ENCODE peak calls at places on chromosome 16, in four cellular contexts. C, W, J and M are unnamed samples.

GRCh38 chr16:56657555-56658430 is at the start of gene MT1F:
- DNase-seq in J (peak; percentile 51), W (peak; percentile 96), C (peak; percentile 89), M (peak; percentile 99)

GRCh38 chr16:75288596-75289120 is 37.2 kb upstream of the BCAR1 start:
- DNase-seq in C (peak; percentile 40), W (no peak), J (peak; percentile 56), M (peak; percentile 57)

GRCh38 chr16:55912022-55912421 is 36.8 kb upstream of the CES5A start:
- DNase-seq in C (no peak), W (no peak), J (no peak), M (no peak)

GRCh38 chr16:75764154-75764768 is 38.0 kb upstream of the CPHXL start:
- DNase-seq in C (no peak), J (peak; percentile 73), W (peak; percentile 47), M (peak; percentile 68)

GRCh38 chr16:71628810-71629209 is 2.8 kb downstream of the MARVELD3 start:
- DNase-seq in W (no peak), C (no peak), J (no peak), M (peak; percentile 77)

GRCh38 chr16:81483064-81483969 is 38.7 kb downstream of the CMIP start:
- DNase-seq in W (no peak), C (no peak), J (no peak), M (no peak)

GRCh38 chr16:75570351-75571104 is 4.3 kb downstream of the GABARAPL2 start:
- DNase-seq in W (no peak), J (no peak), C (no peak), M (no peak)

GRCh38 chr16:81861915-81862314 is 82.8 kb downstream of the PLCG2 start:
- DNase-seq in J (no peak), C (no peak), W (no peak), M (no peak)

GRCh38 chr16:54936979-54937672 is 6.5 kb downstream of the IRX5 start:
- DNase-seq in J (no peak), C (no peak), W (peak; percentile 84), M (no peak)

GRCh38 chr16:12059216-12059769 is 82.8 kb downstream of the SNX29 start:
- DNase-seq in C (peak; percentile 50), J (no peak), W (no peak), M (peak; percentile 76)

GRCh38 chr16:50442221-50442620 is 73.4 kb upstream of the BRD7 start:
- DNase-seq in J (no peak), C (no peak), W (no peak), M (no peak)

GRCh38 chr16:77408607-77409006 is 26.2 kb downstream of the ADAMTS18 start:
- DNase-seq in W (no peak), C (no peak), J (no peak), M (no peak)

GRCh38 chr16:56600398-56600999 is 7.9 kb upstream of the MT2A start:
- DNase-seq in C (no peak), W (peak; percentile 47), J (peak; percentile 36), M (peak; percentile 39)

GRCh38 chr16:81329947-81330346 is 15.2 kb downstream of the GAN start:
- DNase-seq in W (no peak), J (no peak), C (no peak), M (no peak)

GRCh38 chr16:61042736-61043135 is 993.5 kb downstream of the CDH8 start:
- DNase-seq in W (no peak), C (no peak), J (no peak), M (no peak)

GRCh38 chr16:19549688-19550087 is 5.8 kb upstream of the VPS35L start:
- DNase-seq in C (no peak), J (no peak), W (no peak), M (no peak)

GRCh38 chr16:62903961-62904502 is 867.8 kb upstream of the CDH8 start:
- DNase-seq in J (no peak), C (no peak), W (no peak), M (no peak)

GRCh38 chr16:30052671-30053372 is 12.7 kb upstream of the ALDOA start:
- DNase-seq in C (peak; percentile 98), W (peak; percentile 86), J (peak; percentile 84), M (peak; percentile 89)

GRCh38 chr16:30054451-30054850 is 11.1 kb upstream of the ALDOA start:
- DNase-seq in J (no peak), W (no peak), C (no peak), M (no peak)

GRCh38 chr16:30049871-30050270 is 15.7 kb upstream of the ALDOA start:
- DNase-seq in W (no peak), J (no peak), C (no peak), M (no peak)

GRCh38 chr16:30053376-30054015 is 12.1 kb upstream of the ALDOA start:
- DNase-seq in C (no peak), W (no peak), J (no peak), M (no peak)

DNA sequence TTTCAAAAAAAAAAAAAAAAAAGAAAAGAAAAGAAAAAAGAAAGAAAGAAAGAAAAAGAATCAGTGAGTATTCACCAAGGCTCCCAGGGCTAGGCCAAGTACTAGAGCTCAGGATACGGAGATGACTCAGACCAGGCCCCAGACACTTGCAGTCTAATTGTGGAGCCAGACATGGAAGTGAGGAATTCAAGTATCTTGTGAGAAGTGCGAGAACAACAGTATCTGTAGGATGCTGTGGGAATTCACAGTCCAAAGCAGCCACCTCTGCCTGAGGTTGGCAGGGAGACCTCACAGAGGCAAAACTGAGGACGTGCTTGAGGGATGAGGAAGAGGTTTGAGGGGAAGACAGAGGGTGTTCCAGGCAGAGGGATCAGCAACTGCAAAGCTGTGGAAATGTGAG is 14.0 kb upstream of the ALDOA start:
- DNase-seq in W (no peak), J (no peak), C (no peak), M (no peak)
- H3K4me3 ChIP-seq in W (no peak overlapping the region), J (no peak overlapping the region), C (no peak overlapping the region), M (no peak overlapping the region)

DNA sequence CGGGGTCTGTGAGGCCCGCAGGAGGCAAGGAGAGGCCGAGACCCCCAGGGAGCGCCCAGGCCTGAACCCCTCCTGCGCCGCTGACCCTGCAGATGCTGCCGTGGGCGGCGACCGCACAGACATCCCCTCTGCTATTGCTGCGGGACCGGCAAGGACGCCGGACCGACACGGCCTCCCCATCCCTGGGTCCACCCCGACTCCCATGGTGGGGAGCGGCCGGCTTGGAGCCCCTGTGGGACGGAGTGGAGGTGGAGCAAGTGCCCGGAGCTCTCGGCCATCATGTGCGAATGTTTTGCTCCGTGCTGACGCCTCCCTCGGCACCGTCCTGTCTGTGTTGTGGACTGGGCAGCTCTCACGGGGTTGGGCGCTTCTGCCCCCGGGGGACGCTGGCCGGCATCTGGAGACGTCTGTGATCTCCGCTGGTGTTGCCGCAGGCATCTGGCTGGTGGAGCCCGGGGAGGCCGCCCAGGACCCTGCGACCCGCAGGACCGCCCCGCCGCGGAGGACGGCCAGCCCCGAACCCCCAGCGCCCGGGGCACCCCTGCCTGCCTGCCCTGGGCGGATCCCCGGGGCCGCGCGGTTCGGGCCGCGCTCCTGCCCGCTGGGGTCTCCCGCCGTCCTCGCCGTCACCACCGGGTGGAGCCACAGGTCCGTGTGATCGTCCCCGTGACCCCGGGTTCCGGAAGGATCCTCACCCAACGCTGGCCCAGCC is 12.8 kb upstream of the GNG13 start:
- DNase-seq in W (no peak), C (no peak), J (peak; percentile 27), M (peak; percentile 35)
- H3K4me3 ChIP-seq in W (no peak overlapping the region), C (no peak overlapping the region), J (no peak overlapping the region), M (no peak overlapping the region)

DNA sequence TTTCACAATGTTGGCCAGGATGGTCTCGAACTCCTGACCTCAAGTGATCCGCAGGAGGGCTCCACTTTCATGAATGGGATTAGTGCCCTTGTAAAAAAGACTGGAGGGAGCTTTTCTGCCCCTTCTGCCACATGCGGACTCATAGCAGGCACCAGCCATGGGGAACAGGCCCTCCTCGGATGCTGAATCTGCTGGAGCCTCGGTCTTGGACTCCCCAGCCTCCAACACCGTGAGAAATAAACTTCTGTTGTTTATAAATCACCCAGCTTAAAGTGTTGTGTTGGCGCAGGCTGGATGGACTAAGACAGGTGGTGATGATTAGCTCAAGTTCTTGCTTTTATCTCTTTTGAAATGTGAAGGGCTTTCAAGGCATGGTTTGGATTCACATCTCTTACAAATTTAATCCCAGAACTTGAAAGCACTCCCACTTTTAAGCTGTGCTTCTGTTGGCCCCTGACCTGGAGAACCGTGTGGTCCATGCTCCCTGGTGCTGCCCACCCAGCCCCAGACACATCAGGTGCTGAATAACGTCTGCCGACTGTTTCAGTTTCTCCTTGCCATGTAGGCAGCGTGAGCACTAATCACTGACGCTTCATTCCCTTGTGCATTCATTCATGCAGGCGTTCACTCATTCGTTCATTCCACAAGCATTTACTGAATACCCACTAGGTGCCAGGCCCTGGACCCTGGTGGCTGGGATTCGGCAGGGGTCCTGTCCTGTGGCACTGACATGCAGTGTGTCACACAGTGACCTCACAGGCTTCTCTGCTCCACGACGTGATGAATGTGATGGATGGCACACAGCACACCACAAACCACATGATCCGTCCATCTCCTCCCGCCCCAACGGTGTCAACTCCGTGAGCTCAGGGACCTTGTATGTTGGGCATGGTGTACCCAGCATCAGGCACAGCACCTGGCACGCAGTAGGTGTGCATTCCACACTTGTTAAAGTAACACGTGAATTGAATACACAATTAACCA is 8.9 kb downstream of the CIBAR2 start:
- DNase-seq in J (no peak), C (no peak), W (no peak), M (no peak)
- H3K4me3 ChIP-seq in J (no peak overlapping the region), C (no peak overlapping the region), W (no peak overlapping the region), M (no peak overlapping the region)

DNA sequence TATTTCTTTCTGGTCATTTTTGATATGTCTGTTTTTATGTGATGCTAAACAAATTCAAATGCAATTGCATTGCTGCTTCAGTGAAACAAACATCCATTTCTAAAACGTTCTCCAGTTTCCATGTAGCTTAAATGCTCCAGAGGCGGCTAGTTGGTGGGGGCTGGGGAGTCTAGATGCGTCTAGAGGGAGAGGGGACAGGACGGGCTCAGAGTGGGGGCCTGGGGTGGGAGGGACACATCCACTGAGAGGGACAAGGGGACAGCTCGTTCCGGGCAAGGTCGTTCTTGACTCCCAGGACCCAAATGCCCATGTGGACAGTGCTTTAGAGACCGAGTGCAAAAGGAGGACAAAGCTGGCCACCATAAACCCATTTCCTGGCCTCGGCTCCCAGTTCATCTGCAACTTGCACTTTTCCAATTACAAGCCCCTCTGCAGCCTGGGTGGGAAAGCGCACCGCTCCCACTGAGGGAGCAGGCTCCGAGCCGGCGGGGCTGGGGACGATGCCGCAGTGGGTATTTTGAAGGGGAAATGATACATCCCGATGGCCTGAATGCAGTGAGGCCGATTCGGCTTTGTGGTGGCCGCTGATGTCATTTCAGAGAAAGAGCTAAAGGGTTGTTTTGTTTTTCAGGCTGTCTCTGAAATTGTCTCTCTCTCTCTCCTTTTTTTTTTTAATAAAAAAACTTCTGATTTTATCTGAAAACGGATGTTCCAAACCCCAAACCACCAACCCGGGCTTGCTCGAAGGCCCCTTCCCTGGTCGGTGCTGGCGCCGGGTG is 102.5 kb downstream of the FOXL1 start:
- DNase-seq in J (no peak), C (peak; percentile 80), W (no peak), M (no peak)
- H3K4me3 ChIP-seq in J (no peak overlapping the region), C (no peak overlapping the region), W (no peak overlapping the region), M (no peak overlapping the region)

GRCh38 chr16:83926726-83927397 is 26.2 kb upstream of the OSGIN1 start:
- DNase-seq in W (peak; percentile 80), C (peak; percentile 94), J (peak; percentile 34), M (peak; percentile 85)
- H3K4me3 ChIP-seq in W (peak overlapping the region; percentile 28), C (no peak overlapping the region), J (no peak overlapping the region), M (no peak overlapping the region)